ENCODE peak calls at places on chromosomes 5 and 9, in eight cellular contexts. O is NCI-H1417; B is bronchial epithelial cell; F is AG04450; U is stimulated activated CD4-positive, alpha-beta T cell treated with anti-CD3 and anti-CD28 coated beads, Interleukin-2, amount 100 ng/mL, for 48 hours; V is thyroid gland; K is activated naive CD8-positive, alpha-beta T cell treated with anti-CD3 and anti-CD28 coated beads, Interleukin-2, amount 50 U/mL, for 16 hours; Q is iPS-NIHi11. Z is an unnamed sample.

GRCh38 chr9:124840300-124840833 is 12.9 kb upstream of the WDR38 start:
- DNase-seq in O (no peak), B (no peak), F (no peak), U (no peak), V (no peak), K (no peak), Q (peak), Z (no peak)

GRCh38 chr9:131299346-131299745 is 9.8 kb downstream of the PLPP7 start:
- DNase-seq in O (no peak), B (no peak), F (no peak), U (no peak), V (no peak), K (no peak), Q (no peak), Z (no peak)

GRCh38 chr5:114316167-114316566 is 45.7 kb upstream of the KCNN2 start:
- DNase-seq in O (no peak), B (no peak), F (no peak), U (no peak), V (no peak), K (no peak), Q (no peak), Z (no peak)

GRCh38 chr9:124809741-124810500 is 33.0 kb downstream of the OLFML2A start:
- DNase-seq in O (no peak), B (no peak), F (no peak), U (no peak), V (no peak), K (no peak), Q (no peak), Z (no peak)

GRCh38 chr5:42377496-42377895 is 45.7 kb upstream of the GHR start:
- DNase-seq in O (no peak), B (peak), F (no peak), U (no peak), V (no peak), K (no peak), Q (no peak), Z (no peak)

GRCh38 chr5:135883441-135883840 is 12.2 kb downstream of the IL9 start:
- DNase-seq in O (no peak), B (no peak), F (no peak), U (no peak), V (no peak), K (no peak), Q (peak), Z (no peak)

GRCh38 chr5:127988149-127988755 is 95.3 kb upstream of the SLC12A2 start:
- DNase-seq in O (peak), B (peak), F (peak), U (no peak), V (no peak), K (no peak), Q (peak), Z (no peak)

GRCh38 chr5:145245354-145245753 is 589.8 kb downstream of the PRELID2 start:
- DNase-seq in O (no peak), B (no peak), F (no peak), U (no peak), V (no peak), K (no peak), Q (peak), Z (no peak)

GRCh38 chr5:145101246-145101645 is 733.9 kb downstream of the PRELID2 start:
- DNase-seq in O (no peak), B (peak), F (no peak), U (no peak), V (no peak), K (no peak), Q (peak), Z (no peak)

GRCh38 chr9:74172874-74173273 is 324.3 kb upstream of the RORB start:
- DNase-seq in O (no peak), B (no peak), F (no peak), U (no peak), V (no peak), K (no peak), Q (no peak), Z (no peak)

GRCh38 chr5:83467315-83468044 is 4.1 kb upstream of the VCAN start:
- DNase-seq in O (no peak), B (no peak), F (no peak), U (no peak), V (peak), K (no peak), Q (no peak), Z (no peak)

GRCh38 chr5:126446498-126447224 is 23.5 kb downstream of the GRAMD2B start:
- DNase-seq in O (no peak), B (peak), F (no peak), U (peak), V (peak), K (no peak), Q (no peak), Z (peak)

GRCh38 chr5:64576241-64576640 is 70.4 kb downstream of the RGS7BP start:
- DNase-seq in O (no peak), B (peak), F (no peak), U (no peak), V (no peak), K (no peak), Q (no peak), Z (no peak)

GRCh38 chr5:78771260-78772240 is 123.0 kb upstream of the LHFPL2 start:
- DNase-seq in O (no peak), B (peak), F (no peak), U (no peak), V (no peak), K (no peak), Q (no peak), Z (no peak)

GRCh38 chr9:118961857-118962256 is 407.4 kb downstream of the BRINP1 start:
- DNase-seq in O (no peak), B (peak), F (no peak), U (no peak), V (peak), K (no peak), Q (peak), Z (no peak)

GRCh38 chr5:35908266-35908665 is 30.2 kb downstream of the CAPSL start:
- DNase-seq in O (no peak), B (no peak), F (no peak), U (no peak), V (no peak), K (no peak), Q (peak), Z (no peak)

GRCh38 chr5:131229623-131230022 is 34.2 kb upstream of the CDC42SE2 start:
- DNase-seq in O (no peak), B (no peak), F (no peak), U (no peak), V (peak), K (no peak), Q (no peak), Z (no peak)

GRCh38 chr5:135236187-135236835 is 162.7 kb downstream of the MACROH2A1 start:
- DNase-seq in O (no peak), B (no peak), F (no peak), U (no peak), V (no peak), K (no peak), Q (no peak), Z (no peak)

GRCh38 chr9:127279717-127280285 is 15.2 kb downstream of the GARNL3 start:
- DNase-seq in O (peak), B (no peak), F (no peak), U (no peak), V (no peak), K (no peak), Q (no peak), Z (no peak)

GRCh38 chr9:127132921-127133647 is 10.6 kb upstream of the ANGPTL2 start:
- DNase-seq in O (peak), B (no peak), F (no peak), U (no peak), V (peak), K (no peak), Q (peak), Z (no peak)

GRCh38 chr5:153511632-153512031 is 21.2 kb downstream of the GRIA1 start:
- DNase-seq in O (no peak), B (no peak), F (no peak), U (no peak), V (no peak), K (no peak), Q (no peak), Z (no peak)

GRCh38 chr5:1847056-1847455 is 35.7 kb downstream of the IRX4 start:
- DNase-seq in O (no peak), B (no peak), F (no peak), U (no peak), V (no peak), K (no peak), Q (no peak), Z (no peak)

GRCh38 chr5:115735108-115735998 is 81.1 kb downstream of the CDO1 start:
- DNase-seq in O (no peak), B (no peak), F (no peak), U (no peak), V (no peak), K (no peak), Q (peak), Z (no peak)

GRCh38 chr9:87682618-87683017 is 43.3 kb upstream of the CTSL start:
- DNase-seq in O (no peak), B (no peak), F (no peak), U (no peak), V (no peak), K (no peak), Q (no peak), Z (no peak)

GRCh38 chr9:106707722-106708121 is 155.2 kb upstream of the ZNF462 start:
- DNase-seq in O (no peak), B (no peak), F (no peak), U (no peak), V (no peak), K (no peak), Q (no peak), Z (no peak)